ENCODE peak calls at places on chromosomes 4 and X, in ten cellular contexts. S, T, N, R, F, Q, V, B, H and A are unnamed samples.

GRCh38 chr4:7761720-7762119 is 177.9 kb downstream of the AFAP1 start:
- DNase-seq in S (peak; percentile 22), T (peak; percentile 65), N (peak; percentile 57), R (no peak), F (peak; percentile 38), Q (peak; percentile 49), V (peak; percentile 89), B (peak; percentile 57), H (peak; percentile 82), A (no peak)

GRCh38 chr4:31187979-31188378 is 467.8 kb downstream of the PCDH7 start:
- DNase-seq in S (no peak), T (no peak), N (no peak), R (no peak), F (peak; percentile 42), Q (no peak), V (no peak), B (no peak), H (no peak), A (no peak)

GRCh38 chrX:102516314-102516936 is at the start of gene TMSB15A:
- DNase-seq in S (peak; percentile 11), T (peak; percentile 18), N (peak; percentile 17), R (peak; percentile 2), F (peak; percentile 18), Q (peak; percentile 54), V (peak; percentile 80), B (peak; percentile 33), H (peak; percentile 67), A (peak; percentile 74)

GRCh38 chr4:11424000-11424399 is 4.7 kb downstream of the HS3ST1 start:
- DNase-seq in S (no peak), T (peak; percentile 46), N (peak; percentile 36), R (no peak), F (peak; percentile 30), Q (no peak), V (no peak), B (peak; percentile 28), H (no peak), A (no peak)

GRCh38 chr4:68433582-68433981 is 13.7 kb upstream of the TMPRSS11E start:
- DNase-seq in S (no peak), T (no peak), N (no peak), R (no peak), F (no peak), Q (no peak), V (no peak), B (no peak), H (no peak), A (no peak)

GRCh38 chr4:108783666-108784463 is 21.0 kb upstream of the ETNPPL start:
- DNase-seq in S (peak; percentile 6), T (peak; percentile 17), N (no peak), R (no peak), F (peak; percentile 37), Q (no peak), V (no peak), B (peak; percentile 14), H (no peak), A (no peak)

GRCh38 chrX:65647801-65648200 is 19.7 kb upstream of the MSN start:
- DNase-seq in S (no peak), T (no peak), N (no peak), R (no peak), F (no peak), Q (no peak), V (no peak), B (no peak), H (no peak), A (no peak)

GRCh38 chr4:88187766-88188165 is 29.3 kb upstream of the ABCG2 start:
- DNase-seq in S (no peak), T (no peak), N (no peak), R (no peak), F (no peak), Q (no peak), V (no peak), B (no peak), H (no peak), A (no peak)

GRCh38 chr4:142126890-142127497 is 490.6 kb downstream of the IL15 start:
- DNase-seq in S (peak; percentile 74), T (peak; percentile 88), N (peak; percentile 71), R (peak; percentile 62), F (peak; percentile 90), Q (peak; percentile 30), V (no peak), B (peak; percentile 76), H (no peak), A (no peak)

GRCh38 chr4:26692014-26692726 is 108.3 kb downstream of the TBC1D19 start:
- DNase-seq in S (no peak), T (peak; percentile 8), N (no peak), R (peak; percentile 70), F (peak; percentile 20), Q (no peak), V (no peak), B (no peak), H (no peak), A (no peak)

GRCh38 chr4:7581477-7581876 is 146.7 kb upstream of the PSAPL1 start:
- DNase-seq in S (peak; percentile 5), T (no peak), N (no peak), R (no peak), F (peak; percentile 2), Q (peak; percentile 80), V (no peak), B (peak; percentile 4), H (peak; percentile 23), A (peak; percentile 80)

GRCh38 chr4:127236875-127237274 is 395.9 kb upstream of the INTU start:
- DNase-seq in S (no peak), T (no peak), N (no peak), R (no peak), F (no peak), Q (no peak), V (no peak), B (no peak), H (no peak), A (no peak)

GRCh38 chr4:74675673-74676279 is 118.5 kb downstream of the BTC start:
- DNase-seq in S (peak; percentile 62), T (peak; percentile 87), N (peak; percentile 62), R (peak; percentile 65), F (peak; percentile 83), Q (peak; percentile 12), V (no peak), B (peak; percentile 80), H (no peak), A (no peak)

GRCh38 chr4:31366041-31366440 is 645.9 kb downstream of the PCDH7 start:
- DNase-seq in S (no peak), T (peak; percentile 32), N (peak; percentile 29), R (no peak), F (peak; percentile 46), Q (no peak), V (no peak), B (no peak), H (no peak), A (no peak)

GRCh38 chr4:113878718-113879117 is 100.7 kb downstream of the ARSJ start:
- DNase-seq in S (peak; percentile 26), T (peak; percentile 38), N (peak; percentile 28), R (no peak), F (no peak), Q (peak; percentile 17), V (no peak), B (peak; percentile 54), H (no peak), A (no peak)

GRCh38 chr4:90174622-90175023 is 47.4 kb downstream of the CCSER1 start:
- DNase-seq in S (no peak), T (no peak), N (no peak), R (no peak), F (no peak), Q (no peak), V (no peak), B (no peak), H (no peak), A (no peak)

GRCh38 chrX:150236304-150236703 is 126.8 kb upstream of the MAMLD1 start:
- DNase-seq in S (no peak), T (no peak), N (peak; percentile 22), R (no peak), F (no peak), Q (no peak), V (no peak), B (no peak), H (no peak), A (peak; percentile 37)

GRCh38 chr4:25157071-25157470 is 3.2 kb downstream of the SEPSECS start:
- DNase-seq in S (no peak), T (no peak), N (no peak), R (no peak), F (no peak), Q (no peak), V (no peak), B (no peak), H (no peak), A (no peak)

GRCh38 chr4:86497980-86498379 is 96.1 kb upstream of the PTPN13 start:
- DNase-seq in S (no peak), T (peak; percentile 15), N (peak; percentile 5), R (peak; percentile 32), F (peak; percentile 11), Q (no peak), V (no peak), B (no peak), H (no peak), A (no peak)
- TF ChIP-seq CTCF in S (no peak), T (no peak), N (no peak), R (no peak), F (no peak), Q (no peak), V (no peak), B (no peak), H (no peak), A (no peak)

GRCh38 chr4:154349829-154350228 is 141.8 kb downstream of the DCHS2 start:
- DNase-seq in S (peak; percentile 11), T (peak; percentile 16), N (peak; percentile 6), R (no peak), F (peak; percentile 7), Q (no peak), V (no peak), B (peak; percentile 18), H (no peak), A (no peak)

GRCh38 chr4:154345359-154345758 is 146.2 kb downstream of the DCHS2 start:
- DNase-seq in S (no peak), T (no peak), N (no peak), R (no peak), F (no peak), Q (no peak), V (no peak), B (no peak), H (no peak), A (no peak)

GRCh38 chr4:154344686-154345085 is 146.9 kb downstream of the DCHS2 start:
- DNase-seq in S (no peak), T (no peak), N (no peak), R (no peak), F (no peak), Q (no peak), V (no peak), B (peak; percentile 3), H (no peak), A (no peak)

GRCh38 chr4:154348657-154349056 is 142.9 kb downstream of the DCHS2 start:
- DNase-seq in S (no peak), T (no peak), N (no peak), R (no peak), F (no peak), Q (no peak), V (no peak), B (no peak), H (no peak), A (no peak)
- TF ChIP-seq CTCF in S (peak; percentile 11), T (peak; percentile 8), N (peak; percentile 21), R (no peak), F (no peak), Q (no peak), V (no peak), B (no peak), H (no peak), A (no peak)

GRCh38 chr4:144611850-144612249 is 34.1 kb upstream of the HHIP start:
- DNase-seq in S (no peak), T (peak; percentile 46), N (no peak), R (no peak), F (no peak), Q (no peak), V (no peak), B (peak; percentile 9), H (no peak), A (no peak)
- TF ChIP-seq CTCF in S (peak; percentile 21), T (peak; percentile 61), N (peak; percentile 78), R (peak; percentile 75), F (peak; percentile 44), Q (peak; percentile 58), V (no peak), B (no peak), H (no peak), A (peak; percentile 62)

GRCh38 chrX:134396174-134396573 is 63.8 kb upstream of the HPRT1 start:
- DNase-seq in S (no peak), T (peak; percentile 17), N (no peak), R (peak; percentile 17), F (peak; percentile 25), Q (no peak), V (no peak), B (peak; percentile 9), H (no peak), A (no peak)
- TF ChIP-seq CTCF in S (peak; percentile 56), T (peak; percentile 53), N (peak; percentile 59), R (peak; percentile 79), F (peak; percentile 84), Q (peak; percentile 65), V (peak; percentile 45), B (peak; percentile 75), H (peak; percentile 53), A (peak; percentile 88)